ENCODE peak calls at places on chromosomes 6 and 20, in ten cellular contexts. Y is cardiac muscle cell; A is activated naive CD8-positive, alpha-beta T cell treated with anti-CD3 and anti-CD28 coated beads, Interleukin-2, amount 50 U/mL, for 24 hours; I is stimulated activated naive CD8-positive, alpha-beta T cell treated with anti-CD3 and anti-CD28 coated beads, Interleukin-15, amount 100 ng/mL, for 72 hours; W is lower leg skin; E is hypothalamus; U is NAMALWA; D is HCT116; C is caudate nucleus; F is iris pigment epithelial cell. M is an unnamed sample.

GRCh38 chr20:62775206-62775605 is 21.1 kb upstream of the MRGBP start:
- DNase-seq in Y (no peak), A (no peak), I (no peak), W (no peak), E (no peak), U (no peak), D (no peak), C (no peak), F (no peak), M (no peak)

GRCh38 chr6:165889636-165890403 is 226.8 kb upstream of the PDE10A start:
- DNase-seq in Y (peak), A (peak), I (peak), W (no peak), E (peak), U (peak), D (peak), C (no peak), F (peak), M (no peak)

GRCh38 chr6:87905101-87905517 is 142.5 kb upstream of the SPACA1 start:
- DNase-seq in Y (no peak), A (no peak), I (no peak), W (no peak), E (no peak), U (peak), D (no peak), C (no peak), F (no peak), M (no peak)

GRCh38 chr6:30542915-30543314 is 13.4 kb downstream of the GNL1 start:
- DNase-seq in Y (no peak), A (no peak), I (no peak), W (no peak), E (no peak), U (no peak), D (no peak), C (no peak), F (peak), M (no peak)

GRCh38 chr6:80280258-80281010 is 174.0 kb downstream of the BCKDHB start:
- DNase-seq in Y (no peak), A (no peak), I (no peak), W (no peak), E (no peak), U (no peak), D (no peak), C (no peak), F (peak), M (no peak)

GRCh38 chr20:20765696-20766095 is 53.3 kb upstream of the RALGAPA2 start:
- DNase-seq in Y (no peak), A (no peak), I (no peak), W (no peak), E (no peak), U (no peak), D (no peak), C (no peak), F (no peak), M (no peak)

GRCh38 chr6:139135578-139136545 is 982 bp downstream of the HECA start:
- DNase-seq in Y (peak), A (peak), I (peak), W (peak), E (peak), U (peak), D (no peak), C (peak), F (peak), M (peak)

GRCh38 chr6:123764717-123765116 is 38.9 kb upstream of the NKAIN2 start:
- DNase-seq in Y (no peak), A (no peak), I (no peak), W (no peak), E (no peak), U (no peak), D (no peak), C (no peak), F (no peak), M (no peak)

GRCh38 chr20:7333846-7334245 is 566.4 kb downstream of the BMP2 start:
- DNase-seq in Y (no peak), A (no peak), I (no peak), W (no peak), E (no peak), U (no peak), D (no peak), C (no peak), F (no peak), M (no peak)

GRCh38 chr6:133854633-133855598 is 34.0 kb upstream of the TCF21 start:
- DNase-seq in Y (peak), A (no peak), I (peak), W (no peak), E (no peak), U (no peak), D (no peak), C (no peak), F (no peak), M (no peak)

GRCh38 chr20:61330441-61330840 is 78.4 kb downstream of the CDH4 start:
- DNase-seq in Y (no peak), A (no peak), I (no peak), W (no peak), E (no peak), U (no peak), D (no peak), C (no peak), F (no peak), M (no peak)

GRCh38 chr6:127207591-127208120 is 59.0 kb upstream of the RNF146 start:
- DNase-seq in Y (no peak), A (no peak), I (no peak), W (no peak), E (no peak), U (no peak), D (no peak), C (no peak), F (peak), M (no peak)

GRCh38 chr6:31169123-31169857 is 1.2 kb downstream of the POU5F1 start:
- DNase-seq in Y (no peak), A (no peak), I (no peak), W (no peak), E (no peak), U (no peak), D (no peak), C (no peak), F (no peak), M (no peak)

GRCh38 chr6:34154668-34155447 is 9.0 kb upstream of the GRM4 start:
- DNase-seq in Y (peak), A (peak), I (peak), W (no peak), E (peak), U (peak), D (no peak), C (peak), F (peak), M (peak)

GRCh38 chr6:33651947-33652346 is 30.8 kb downstream of the ITPR3 start:
- DNase-seq in Y (no peak), A (no peak), I (no peak), W (no peak), E (no peak), U (no peak), D (no peak), C (no peak), F (no peak), M (no peak)

GRCh38 chr6:161462148-161462547 is 188.3 kb upstream of the AGPAT4 start:
- DNase-seq in Y (no peak), A (no peak), I (no peak), W (no peak), E (no peak), U (no peak), D (no peak), C (no peak), F (no peak), M (no peak)

GRCh38 chr6:34658605-34659218 is 37.9 kb downstream of the ILRUN start:
- DNase-seq in Y (no peak), A (no peak), I (no peak), W (no peak), E (no peak), U (peak), D (no peak), C (no peak), F (no peak), M (no peak)

GRCh38 chr20:47139934-47140333 is 216.6 kb downstream of the ZMYND8 start:
- DNase-seq in Y (no peak), A (no peak), I (no peak), W (no peak), E (no peak), U (no peak), D (no peak), C (no peak), F (no peak), M (no peak)

GRCh38 chr20:45036044-45036755 is 64.7 kb downstream of the KCNS1 start:
- DNase-seq in Y (no peak), A (peak), I (peak), W (no peak), E (no peak), U (no peak), D (peak), C (no peak), F (peak), M (no peak)

M was measured in suprapubic skin.